ENCODE peak calls at places on chromosomes 2 and 18, in five cellular contexts. X, T, B, M and Z are unnamed samples.
A peak's percentile ranks its signal among the peaks of the same experiment; 100 is the strongest.

GRCh38 chr18:70870292-70870691 is 581.4 kb downstream of the SOCS6 start:
- DNase-seq in X (no peak), T (no peak), B (no peak), M (no peak), Z (no peak)

GRCh38 chr2:6785511-6785910 is 80.2 kb downstream of the CMPK2 start:
- DNase-seq in B (no peak), T (no peak), X (no peak), M (no peak), Z (no peak)

GRCh38 chr2:232085179-232085578 is 123.7 kb downstream of the DIS3L2 start:
- DNase-seq in X (no peak), B (no peak), M (no peak), T (no peak), Z (no peak)

GRCh38 chr2:109533823-109534222 is 79.9 kb downstream of the SEPTIN10 start:
- DNase-seq in M (no peak), B (no peak), X (no peak), T (no peak), Z (no peak)

GRCh38 chr2:170813611-170814550 is 2.8 kb upstream of the GAD1 start:
- DNase-seq in T (no peak), X (no peak), M (no peak), B (no peak), Z (peak; percentile 17)

GRCh38 chr2:45823723-45824206 is 172.3 kb downstream of the PRKCE start:
- DNase-seq in X (peak; percentile 43), B (peak; percentile 52), M (no peak), T (no peak), Z (no peak)

GRCh38 chr2:113229795-113230194 is 48.9 kb downstream of the PAX8 start:
- DNase-seq in T (no peak), B (no peak), X (no peak), M (no peak), Z (no peak)

GRCh38 chr18:46401486-46402115 is 255.4 kb downstream of the LOXHD1 start:
- DNase-seq in T (no peak), M (no peak), X (no peak), B (no peak), Z (peak; percentile 71)

GRCh38 chr2:128385365-128385764 is 66.7 kb upstream of the HS6ST1 start:
- DNase-seq in X (peak; percentile 5), T (no peak), M (no peak), B (no peak), Z (no peak)

GRCh38 chr2:78540255-78540654 is 485.2 kb upstream of the REG3G start:
- DNase-seq in B (no peak), M (no peak), X (no peak), T (no peak), Z (no peak)

GRCh38 chr2:714005-714741 is 37.0 kb upstream of the TMEM18 start:
- DNase-seq in M (peak; percentile 78), X (peak; percentile 61), B (no peak), T (no peak), Z (peak; percentile 68)

GRCh38 chr2:21812766-21813165 is 689.0 kb downstream of the TDRD15 start:
- DNase-seq in X (no peak), B (no peak), T (no peak), M (no peak), Z (no peak)

GRCh38 chr18:46071615-46071893 is 506 bp downstream of the PSTPIP2 start:
- DNase-seq in B (no peak), M (no peak), X (no peak), T (no peak), Z (no peak)

GRCh38 chr18:44696892-44697291 is 16.2 kb downstream of the SETBP1 start:
- DNase-seq in T (no peak), M (no peak), B (no peak), X (no peak), Z (no peak)

GRCh38 chr2:239611222-239611795 is 210.5 kb upstream of the HDAC4 start:
- DNase-seq in M (no peak), X (no peak), T (no peak), B (no peak), Z (no peak)

GRCh38 chr2:192148620-192149321 is 46.0 kb downstream of the TMEFF2 start:
- DNase-seq in M (no peak), T (no peak), B (no peak), X (no peak), Z (peak; percentile 83)

GRCh38 chr2:159010340-159010739 is 41.9 kb downstream of the TANC1 start:
- DNase-seq in B (no peak), X (no peak), T (no peak), M (no peak), Z (peak; percentile 82)

GRCh38 chr18:32326450-32327309 is 136.8 kb downstream of the MEP1B start:
- DNase-seq in M (no peak), T (no peak), X (no peak), B (no peak), Z (peak; percentile 15)

GRCh38 chr18:53799134-53799533 is 425.3 kb downstream of the MBD2 start:
- DNase-seq in X (no peak), M (no peak), B (no peak), T (no peak), Z (no peak)

GRCh38 chr2:210493528-210493927 is 17.0 kb upstream of the LANCL1 start:
- DNase-seq in B (no peak), M (no peak), T (no peak), X (no peak), Z (no peak)

GRCh38 chr2:96342085-96342484 is 6.5 kb downstream of the NCAPH start:
- DNase-seq in B (no peak), X (no peak), M (no peak), T (peak; percentile 28), Z (peak; percentile 51)

GRCh38 chr2:200679157-200679934 is 93.5 kb downstream of the AOX1 start:
- DNase-seq in B (no peak), M (no peak), X (no peak), T (no peak), Z (no peak)

GRCh38 chr18:48927286-48928080 is 23.3 kb downstream of the SMAD7 start:
- DNase-seq in M (no peak), T (no peak), X (no peak), B (no peak), Z (no peak)

GRCh38 chr2:217085543-217085942 is 225.7 kb upstream of the TNP1 start:
- DNase-seq in X (no peak), B (no peak), M (no peak), T (no peak), Z (no peak)

GRCh38 chr18:32438173-32438572 is 32.5 kb downstream of the GAREM1 start:
- DNase-seq in X (no peak), T (no peak), B (no peak), M (no peak), Z (no peak)

GRCh38 chr2:216535454-216535995 is 36.9 kb downstream of the RPL37A start:
- DNase-seq in M (no peak), B (peak; percentile 61), T (no peak), X (peak; percentile 94), Z (peak; percentile 83)

GRCh38 chr2:83368916-83369315 is 1090.2 kb downstream of the SUCLG1 start:
- DNase-seq in M (no peak), X (no peak), B (no peak), T (no peak), Z (peak; percentile 23)

DNA sequence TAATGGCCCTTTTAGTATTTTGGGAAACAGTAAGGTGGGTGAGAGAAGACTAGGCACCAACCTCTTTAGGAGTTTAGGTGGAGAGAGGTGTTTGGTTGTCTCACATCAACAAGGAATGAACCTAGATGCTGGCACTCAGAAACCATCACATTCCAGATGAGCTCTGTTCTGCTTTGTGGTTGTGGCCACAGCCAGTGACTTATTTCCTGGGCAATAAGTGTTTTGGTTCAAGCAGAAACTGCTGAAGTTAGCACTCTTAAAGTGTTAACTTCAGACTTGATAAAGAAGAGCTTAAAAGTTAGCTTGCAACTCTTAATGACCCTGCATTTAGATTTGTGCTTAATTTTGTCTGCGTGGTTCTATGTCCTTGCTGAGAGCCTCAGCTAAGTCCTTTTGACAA is 929.2 kb downstream of the SLC4A3 start:
- DNase-seq in M (no peak), B (no peak), T (no peak), X (no peak), Z (no peak)
- H3K27ac ChIP-seq in M (no peak overlapping the region), B (no peak overlapping the region), T (no peak overlapping the region), X (no peak overlapping the region), Z (no peak overlapping the region)

GRCh38 chr2:101752708-101753107 is 55.2 kb downstream of the MAP4K4 start:
- DNase-seq in M (no peak), T (no peak), B (peak; percentile 15), X (no peak), Z (no peak)
- H3K27ac ChIP-seq in M (peak overlapping the region; percentile 91), T (no peak overlapping the region), B (no peak overlapping the region), X (peak overlapping the region; percentile 64), Z (peak overlapping the region; percentile 28)

DNA sequence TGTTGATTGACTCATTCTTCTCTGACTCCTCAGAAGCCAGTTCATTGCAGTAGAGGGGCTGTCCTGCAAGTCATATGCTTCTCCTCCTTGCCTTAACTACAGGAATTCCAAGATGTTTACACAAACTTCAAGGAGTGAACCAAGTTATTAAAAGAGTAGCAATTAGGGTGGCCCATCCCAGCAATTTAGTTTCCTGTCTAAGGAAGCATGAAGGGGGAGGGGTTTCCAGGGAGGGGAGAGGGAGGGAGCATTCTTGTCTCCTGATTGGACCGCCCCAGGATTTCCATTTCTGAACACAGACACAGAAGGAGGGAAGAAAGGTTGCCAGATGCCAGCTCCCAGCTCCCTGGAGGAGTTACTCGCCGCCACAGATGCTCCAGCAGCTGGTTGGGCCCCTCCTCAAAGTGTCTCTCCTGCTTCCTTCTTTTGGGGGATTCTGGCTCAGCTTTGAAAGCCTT is 107.6 kb downstream of the TRIB2 start:
- DNase-seq in M (no peak), X (peak; percentile 52), B (no peak), T (no peak), Z (peak; percentile 28)
- H3K27ac ChIP-seq in M (no peak overlapping the region), X (peak overlapping the region; percentile 68), B (peak overlapping the region; percentile 14), T (no peak overlapping the region), Z (no peak overlapping the region)

DNA sequence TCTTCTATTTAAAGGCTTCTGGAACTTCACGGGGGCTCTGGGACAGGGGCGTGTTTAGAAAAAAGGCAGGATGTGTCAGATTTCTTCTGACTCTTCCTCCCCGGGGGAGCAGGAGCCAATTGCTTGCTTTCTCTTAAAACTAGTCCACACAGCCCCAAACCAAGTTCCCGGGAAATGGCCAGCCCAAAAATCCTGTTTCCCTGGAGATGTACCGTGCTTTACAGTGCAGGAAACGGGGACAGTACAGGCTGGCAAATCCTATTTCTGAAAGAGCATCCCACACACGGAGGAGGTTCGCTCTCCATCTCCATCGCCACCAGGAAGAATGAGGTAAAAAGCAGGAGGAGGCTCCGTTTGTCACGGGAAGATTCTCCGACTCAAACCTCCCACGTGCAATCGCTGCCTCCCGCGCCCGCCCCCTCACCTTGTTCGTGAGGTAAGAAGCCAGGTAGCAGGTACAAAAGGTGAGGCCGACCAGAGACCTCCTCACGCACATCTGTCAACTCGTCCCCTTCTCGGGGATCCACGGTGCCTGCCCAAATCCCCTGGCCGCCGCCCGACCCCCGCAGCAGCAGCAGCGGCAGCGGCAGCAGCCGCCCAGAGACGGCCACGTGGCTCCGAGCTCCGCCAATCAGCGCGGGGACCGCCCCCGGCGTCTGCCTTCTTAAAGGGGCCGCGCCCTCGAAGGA is 15.6 kb upstream of the RIOK3 start:
- DNase-seq in M (peak; percentile 86), X (peak; percentile 79), B (peak; percentile 27), T (peak; percentile 58), Z (peak; percentile 75)
- H3K27ac ChIP-seq in M (no peak overlapping the region), X (peak overlapping the region; percentile 71), B (peak overlapping the region; percentile 40), T (no peak overlapping the region), Z (peak overlapping the region; percentile 8)

GRCh38 chr2:8437228-8437948 is 244.5 kb upstream of the ID2 start:
- DNase-seq in T (no peak), B (no peak), M (no peak), X (no peak), Z (no peak)
- H3K27ac ChIP-seq in T (no peak overlapping the region), B (no peak overlapping the region), M (no peak overlapping the region), X (no peak overlapping the region), Z (no peak overlapping the region)

GRCh38 chr2:199439094-199439493 is 18.6 kb downstream of the SATB2 start:
- DNase-seq in M (no peak), B (no peak), X (no peak), T (no peak), Z (no peak)
- H3K27ac ChIP-seq in M (no peak overlapping the region), B (no peak overlapping the region), X (no peak overlapping the region), T (no peak overlapping the region), Z (no peak overlapping the region)